ENCODE peak calls at places on chromosomes 16 and 17, in four cellular contexts. C is K562, V is A549, O is ovary. R is an unnamed sample.

GRCh38 chr17:2580641-2581040 is 12.8 kb upstream of the PAFAH1B1 start:
- DNase-seq in C (no peak), O (no peak), V (no peak), R (no peak)

GRCh38 chr17:4580291-4580690 is 4.0 kb upstream of the SMTNL2 start:
- DNase-seq in C (no peak), O (no peak), V (no peak), R (no peak)

GRCh38 chr16:11797957-11798299 is 870 bp upstream of the ZC3H7A start:
- DNase-seq in O (peak), V (peak), C (no peak), R (no peak)

GRCh38 chr16:66542396-66542795 is 7.5 kb downstream of the TK2 start:
- DNase-seq in O (no peak), V (no peak), C (no peak), R (no peak)

GRCh38 chr16:56532714-56533113 is 12.9 kb upstream of the BBS2 start:
- DNase-seq in O (no peak), C (no peak), V (no peak), R (no peak)

GRCh38 chr17:18129041-18129502 is 20.5 kb downstream of the MYO15A start:
- DNase-seq in O (no peak), V (peak), C (no peak), R (no peak)

GRCh38 chr17:81868674-81869220 is 2.4 kb downstream of the ARHGDIA start:
- DNase-seq in C (peak), V (peak), O (peak), R (no peak)

GRCh38 chr17:79792984-79793923 is 3.6 kb downstream of the CBX8 start:
- DNase-seq in O (peak), V (peak), C (no peak), R (no peak)

GRCh38 chr16:11082860-11083388 is 138.6 kb downstream of the CLEC16A start:
- DNase-seq in V (no peak), C (no peak), O (no peak), R (no peak)

GRCh38 chr16:3149630-3150345 is 15.0 kb downstream of the ZNF213 start:
- DNase-seq in C (peak), O (peak), V (peak), R (no peak)

GRCh38 chr17:496761-497586 is 144.4 kb upstream of the RPH3AL start:
- DNase-seq in V (no peak), O (no peak), C (no peak), R (no peak)

GRCh38 chr17:77620282-77620681 is 338.2 kb upstream of the TNRC6C start:
- DNase-seq in V (no peak), O (no peak), C (no peak), R (no peak)

GRCh38 chr17:30219315-30219714 is 16.2 kb downstream of the SLC6A4 start:
- DNase-seq in V (no peak), O (no peak), C (no peak), R (no peak)

GRCh38 chr16:49216593-49216992 is 65.0 kb downstream of the CBLN1 start:
- DNase-seq in V (no peak), C (no peak), O (no peak), R (no peak)

GRCh38 chr17:17844500-17844899 is 7.7 kb upstream of the SREBF1 start:
- DNase-seq in V (no peak), C (no peak), O (no peak), R (no peak)

GRCh38 chr16:67897231-67897630 is 4.2 kb downstream of the PSKH1 start:
- DNase-seq in O (no peak), V (no peak), C (no peak), R (no peak)

GRCh38 chr17:11836508-11836907 is 160.8 kb downstream of the ZNF18 start:
- DNase-seq in O (no peak), V (no peak), C (no peak), R (no peak)

GRCh38 chr16:20906225-20906870 is 5.8 kb downstream of the LYRM1 start:
- DNase-seq in O (no peak), C (no peak), V (peak), R (no peak)

GRCh38 chr16:85838381-85838780 is 38.9 kb downstream of the COX4I1 start:
- DNase-seq in O (no peak), C (no peak), V (no peak), R (no peak)

GRCh38 chr17:2388705-2389099 is 12.2 kb downstream of the MNT start:
- DNase-seq in O (no peak), C (no peak), V (peak), R (no peak)

GRCh38 chr17:40486513-40487370 is 14.7 kb downstream of the TNS4 start:
- DNase-seq in V (peak), O (no peak), C (no peak), R (no peak)

GRCh38 chr17:70774339-70775110 is 605.2 kb downstream of the KCNJ2 start:
- DNase-seq in V (no peak), O (no peak), C (no peak), R (no peak)

GRCh38 chr16:57252148-57252721 is 7.2 kb downstream of the ARL2BP start:
- DNase-seq in C (no peak), V (no peak), O (no peak), R (no peak)

GRCh38 chr16:10597184-10597583 is 16.8 kb upstream of the EMP2 start:
- DNase-seq in V (no peak), C (no peak), O (no peak), R (no peak)

GRCh38 chr17:49393491-49394255 is 21.0 kb downstream of the PHB1 start:
- DNase-seq in V (no peak), O (no peak), C (no peak), R (no peak)

GRCh38 chr16:72999541-73000019 is 48.3 kb downstream of the ZFHX3 start:
- DNase-seq in C (no peak), V (no peak), O (no peak), R (no peak)

GRCh38 chr16:8644151-8644512 is 22.6 kb downstream of the METTL22 start:
- DNase-seq in O (no peak), C (no peak), V (no peak), R (no peak)

GRCh38 chr16:84526794-84527485 is 22.5 kb upstream of the MEAK7 start:
- DNase-seq in O (no peak), V (no peak), C (no peak), R (no peak)

GRCh38 chr16:24729967-24730815 is 740 bp downstream of the TNRC6A start:
- DNase-seq in C (peak), V (peak), O (peak), R (no peak)

GRCh38 chr17:46889992-46890564 is 32.9 kb upstream of the GOSR2 start:
- DNase-seq in V (no peak), C (peak), O (no peak), R (no peak)

GRCh38 chr17:60079401-60079861 is 710 bp upstream of the HEATR6 start:
- DNase-seq in V (peak), O (no peak), C (peak), R (no peak)

GRCh38 chr17:44039829-44040635 is 25.3 kb upstream of the TMEM101 start:
- DNase-seq in V (no peak), C (no peak), O (no peak), R (no peak)

GRCh38 chr17:8324132-8324531 is 14.1 kb downstream of the ARHGEF15 start:
- DNase-seq in C (no peak), O (no peak), V (no peak), R (no peak)
- TF ChIP-seq EP300 in C (no peak), O (no peak), V (no peak), R (no peak)

GRCh38 chr17:72717676-72718075 is 374.8 kb downstream of the SLC39A11 start:
- DNase-seq in C (no peak), V (no peak), O (no peak), R (no peak)

GRCh38 chr17:72717276-72717675 is 375.2 kb downstream of the SLC39A11 start:
- DNase-seq in V (no peak), C (no peak), O (no peak), R (no peak)

GRCh38 chr17:72713701-72714100 is 378.8 kb downstream of the SLC39A11 start:
- DNase-seq in V (no peak), O (no peak), C (no peak), R (no peak)

GRCh38 chr17:72714357-72714966 is 378.0 kb downstream of the SLC39A11 start:
- DNase-seq in C (no peak), V (peak), O (no peak), R (no peak)

GRCh38 chr17:72715906-72716572 is 376.4 kb downstream of the SLC39A11 start:
- DNase-seq in V (peak), O (no peak), C (no peak), R (no peak)
- H3K27ac ChIP-seq in V (peak), O (no peak), C (no peak), R (no peak)

GRCh38 chr17:67779098-67779672 is 46.1 kb upstream of the BPTF start:
- DNase-seq in V (peak), C (peak), O (peak), R (no peak)
- TF ChIP-seq CTCF in V (peak), C (peak), O (no peak), R (peak)

GRCh38 chr17:6473128-6473767 is 29.0 kb downstream of the PIMREG start:
- DNase-seq in O (peak), C (peak), V (peak), R (no peak)
- TF ChIP-seq EP300 in O (no peak), C (no peak), V (no peak), R (no peak)

DNA sequence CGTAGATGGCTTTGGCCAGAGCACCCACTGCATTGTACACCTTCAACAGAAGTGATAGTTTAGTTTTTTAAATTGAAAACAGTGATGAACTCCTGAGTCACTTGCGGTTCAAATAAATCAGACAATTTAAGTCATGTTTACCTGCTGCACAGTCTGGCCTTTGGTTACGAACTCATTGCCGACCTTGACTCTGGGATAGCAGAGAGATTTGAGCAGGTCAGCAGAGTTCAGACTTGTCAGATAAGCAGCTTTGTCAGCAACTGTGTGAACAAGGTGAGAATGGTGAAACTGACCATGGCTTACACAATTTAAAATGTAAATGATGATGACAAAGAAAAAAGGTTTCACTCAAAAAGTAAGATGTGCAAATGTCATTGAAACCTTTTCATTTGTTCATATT is 9.3 kb downstream of the MYH4 start:
- DNase-seq in C (no peak), V (no peak), O (no peak), R (no peak)
- H3K27ac ChIP-seq in C (no peak), V (no peak), O (no peak), R (no peak)